ENCODE peak calls at places on chromosomes 16 and 17, in four cellular contexts. T is K562, H is GM12878, F is HepG2. J is an unnamed sample.

GRCh38 chr16:61909074-61909473 is 127.2 kb downstream of the CDH8 start:
- DNase-seq in T (no peak), H (no peak), F (no peak), J (no peak)

GRCh38 chr16:30570621-30571443 is 682 bp downstream of the ZNF688 start:
- DNase-seq in T (no peak), H (no peak), F (no peak), J (peak)

GRCh38 chr17:38867179-38867994 is 2.5 kb upstream of the LASP1 start:
- DNase-seq in T (peak), H (peak), F (peak), J (peak)

GRCh38 chr16:80667258-80667560 is 126.4 kb downstream of the DYNLRB2 start:
- DNase-seq in T (no peak), H (no peak), F (no peak), J (no peak)

GRCh38 chr16:54066451-54067056 is 220.0 kb downstream of the IRX3 start:
- DNase-seq in T (no peak), H (no peak), F (peak), J (no peak)

GRCh38 chr17:46771601-46772012 is 46.9 kb downstream of the WNT3 start:
- DNase-seq in T (peak), H (no peak), F (no peak), J (peak)

GRCh38 chr16:69031877-69032301 is 73.6 kb upstream of the HAS3 start:
- DNase-seq in T (no peak), H (no peak), F (peak), J (no peak)

GRCh38 chr16:51391798-51392511 is 240.9 kb upstream of the SALL1 start:
- DNase-seq in T (no peak), H (no peak), F (no peak), J (peak)

GRCh38 chr17:36807496-36808180 is 129.6 kb upstream of the LHX1 start:
- DNase-seq in T (no peak), H (no peak), F (no peak), J (peak)

GRCh38 chr17:7579839-7580630 is 597 bp downstream of the CD68 start:
- DNase-seq in T (no peak), H (no peak), F (no peak), J (no peak)

GRCh38 chr16:89958068-89958467 is 9.5 kb downstream of the DEF8 start:
- DNase-seq in T (peak), H (no peak), F (peak), J (peak)

GRCh38 chr16:8998114-8998513 is 34.4 kb upstream of the USP7 start:
- DNase-seq in T (no peak), H (no peak), F (no peak), J (no peak)
- TF ChIP-seq CBFB in T (no peak), H (no peak), F (no peak), J (no peak)

DNA sequence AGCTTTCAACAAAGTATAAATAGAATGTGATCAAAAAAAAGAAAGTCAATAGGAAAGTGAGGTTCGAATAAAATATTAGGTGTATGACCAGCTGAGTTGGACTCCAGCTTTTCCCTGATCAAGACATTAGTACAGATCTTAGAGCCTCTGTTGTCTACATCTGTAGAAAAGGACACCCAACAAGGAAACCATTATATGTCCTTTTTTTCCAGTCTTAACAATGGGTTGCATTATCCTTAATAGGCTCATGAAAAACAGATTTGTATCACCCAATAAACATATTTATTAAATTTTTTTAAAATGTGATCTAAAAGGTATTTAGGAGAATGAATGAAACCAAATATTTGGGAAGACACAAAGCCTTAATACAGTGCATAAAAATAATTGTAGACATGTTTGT is 18.1 kb downstream of the ABCA6 start:
- DNase-seq in T (no peak), H (no peak), F (no peak), J (no peak)
- TF ChIP-seq CBFB in T (no peak), H (no peak), F (no peak), J (no peak)

GRCh38 chr17:80524150-80524712 is 20.4 kb upstream of the RPTOR start:
- DNase-seq in T (no peak), H (no peak), F (no peak), J (no peak)
- TF ChIP-seq CBFB in T (no peak), H (no peak), F (no peak), J (no peak)

GRCh38 chr17:15092762-15093161 is 172.4 kb downstream of the PMP22 start:
- DNase-seq in T (no peak), H (no peak), F (no peak), J (no peak)
- TF ChIP-seq CBFB in T (no peak), H (no peak), F (no peak), J (no peak)

J was measured in WTC11.